ENCODE peak calls at places on chromosomes 6 and 20, in six cellular contexts. O is Peyer's patch, H is esophagus squamous epithelium, C is cardiac muscle cell, E is gastrocnemius medialis, U is right atrium auricular region. A is an unnamed sample. For H3K27me3, the result is how much of the 10 kb centered on the place peaks cover.

GRCh38 chr6:137766596-137767370 is 100.3 kb upstream of the TNFAIP3 start:
- DNase-seq in O (no peak), E (no peak), C (no peak), U (no peak), H (no peak), A (no peak)

GRCh38 chr6:133512410-133513016 is 271.4 kb downstream of the EYA4 start:
- DNase-seq in O (no peak), H (no peak), E (peak), C (peak), U (no peak), A (peak)

GRCh38 chr6:6886160-6886885 is 221.4 kb upstream of the RREB1 start:
- DNase-seq in H (no peak), O (no peak), C (no peak), E (peak), U (no peak), A (no peak)

GRCh38 chr6:170174124-170174770 is 116.6 kb downstream of the DLL1 start:
- DNase-seq in U (no peak), C (no peak), E (peak), H (no peak), O (no peak), A (no peak)

GRCh38 chr6:145483191-145483996 is 251.9 kb downstream of the EPM2A start:
- DNase-seq in U (no peak), C (no peak), E (no peak), H (no peak), O (no peak), A (no peak)

GRCh38 chr20:33719277-33719988 is 677 bp downstream of the PXMP4 start:
- DNase-seq in U (no peak), H (no peak), E (no peak), C (no peak), O (no peak), A (no peak)

GRCh38 chr20:59146801-59147118 is 16.9 kb upstream of the ZNF831 start:
- DNase-seq in H (no peak), E (no peak), C (no peak), U (peak), O (no peak), A (no peak)

GRCh38 chr6:3499603-3500002 is 42.8 kb upstream of the SLC22A23 start:
- DNase-seq in O (no peak), C (no peak), U (no peak), H (no peak), E (no peak), A (no peak)

GRCh38 chr20:35311409-35311808 is 19.2 kb upstream of the FAM83C start:
- DNase-seq in C (no peak), O (no peak), U (no peak), H (no peak), E (no peak), A (no peak)

GRCh38 chr20:35315199-35316020 is 23.2 kb upstream of the FAM83C start:
- DNase-seq in H (no peak), O (no peak), E (no peak), U (no peak), C (no peak), A (no peak)

GRCh38 chr20:35311822-35312221 is 19.6 kb upstream of the FAM83C start:
- DNase-seq in C (no peak), H (no peak), E (no peak), O (no peak), U (no peak), A (no peak)

GRCh38 chr20:35314460-35315198 is 22.4 kb upstream of the FAM83C start:
- DNase-seq in C (no peak), U (no peak), O (no peak), H (no peak), E (no peak), A (no peak)

DNA sequence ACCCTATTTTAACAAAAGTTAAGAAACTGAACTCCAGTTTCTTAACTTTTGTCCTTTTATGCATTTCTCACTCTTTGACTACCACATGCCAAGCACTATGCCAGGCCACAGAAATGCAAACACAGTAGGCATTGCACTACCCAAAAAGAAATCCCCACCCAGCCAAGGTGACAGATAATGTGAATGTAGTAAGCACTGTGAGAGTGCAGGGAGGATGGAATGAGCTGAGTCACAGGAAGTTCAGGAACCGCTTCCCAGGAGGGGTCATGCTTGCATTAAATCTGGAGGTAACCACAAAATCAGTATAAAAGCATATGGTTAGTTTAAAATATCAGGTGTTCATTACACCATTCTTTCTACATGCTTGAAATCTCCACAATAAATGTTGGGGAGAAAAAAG is 20.1 kb upstream of the FAM83C start:
- DNase-seq in U (no peak), O (no peak), H (no peak), E (no peak), C (no peak), A (no peak)
- TF ChIP-seq CTCF in U (no peak), O (no peak), H (no peak), E (no peak), C (no peak), A (no peak)

GRCh38 chr20:25063546-25063945 is 5.6 kb upstream of the ACSS1 start:
- DNase-seq in O (peak), C (no peak), H (no peak), E (peak), U (no peak), A (peak)
- H3K27me3 ChIP-seq in O (under half), C (half or more), H (under half), E (under half), U (under half), A (under half)

GRCh38 chr6:98764378-98764911 is 69.9 kb upstream of the POU3F2 start:
- DNase-seq in H (no peak), E (no peak), O (no peak), U (no peak), C (no peak), A (no peak)

GRCh38 chr6:98775205-98775604 is 59.2 kb upstream of the POU3F2 start:
- DNase-seq in C (peak), H (no peak), O (no peak), U (no peak), E (no peak), A (no peak)

DNA sequence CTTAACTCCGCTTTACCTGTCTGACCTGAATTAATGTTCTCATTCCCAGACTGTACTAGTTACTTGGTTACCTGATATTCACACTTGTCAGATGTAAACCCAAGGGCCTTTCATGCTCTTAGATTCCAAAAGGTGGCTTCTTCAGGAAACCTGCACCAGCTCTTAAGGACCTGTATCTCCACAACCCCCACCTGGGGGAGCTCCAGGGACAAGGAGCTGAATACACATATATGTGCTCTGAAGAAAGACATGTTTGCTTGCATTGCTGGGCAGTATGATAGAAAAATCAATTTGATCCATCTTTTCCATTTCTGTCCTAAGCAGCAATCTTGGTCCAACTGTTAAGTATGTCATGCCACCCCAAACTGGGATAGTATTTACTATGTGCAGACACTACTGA is 64.8 kb upstream of the POU3F2 start:
- DNase-seq in O (no peak), C (peak), E (no peak), H (no peak), U (no peak), A (no peak)
- TF ChIP-seq CTCF in O (no peak), C (no peak), E (no peak), H (no peak), U (no peak), A (no peak)

DNA sequence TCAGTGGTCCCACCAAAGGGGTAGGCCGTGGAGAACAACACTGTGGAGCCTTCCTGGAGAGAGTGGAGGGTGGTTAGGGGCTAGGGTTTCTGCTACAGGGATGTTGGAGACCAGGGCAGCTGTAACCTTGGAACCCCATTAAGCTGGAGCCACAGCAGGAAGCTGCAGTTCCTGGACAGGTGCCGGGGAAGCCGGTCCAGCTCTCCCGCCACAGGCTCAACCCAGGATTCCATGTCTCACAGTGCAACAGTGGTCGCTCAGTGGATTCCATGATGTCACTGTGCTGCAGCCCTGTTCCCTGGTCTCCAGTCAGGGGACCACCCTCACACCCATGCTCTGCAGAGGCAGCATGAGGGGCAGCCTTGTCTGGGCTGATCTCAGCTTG is 264.6 kb upstream of the CDYL start:
- DNase-seq in C (no peak), O (no peak), U (no peak), E (no peak), H (no peak), A (no peak)
- H3K27me3 ChIP-seq in C (under half), O (under half), U (under half), E (under half), H (under half), A (under half)

GRCh38 chr6:43817192-43817591 is 47.2 kb downstream of the VEGFA start:
- DNase-seq in C (peak), E (peak), U (no peak), H (no peak), O (no peak), A (no peak)
- TF ChIP-seq CTCF in C (peak), E (peak), U (no peak), H (no peak), O (no peak), A (no peak)

GRCh38 chr6:168721571-168721970 is 280.6 kb downstream of the SMOC2 start:
- DNase-seq in O (no peak), U (no peak), H (no peak), C (no peak), E (no peak), A (no peak)

GRCh38 chr6:168722397-168722796 is 281.4 kb downstream of the SMOC2 start:
- DNase-seq in E (no peak), C (no peak), H (no peak), O (no peak), U (no peak), A (no peak)

GRCh38 chr6:168724033-168724432 is 283.0 kb downstream of the SMOC2 start:
- DNase-seq in H (no peak), C (no peak), E (no peak), U (no peak), O (no peak), A (no peak)

GRCh38 chr6:168730931-168731716 is 290.1 kb downstream of the SMOC2 start:
- DNase-seq in O (no peak), H (no peak), U (no peak), E (no peak), C (no peak), A (no peak)

GRCh38 chr6:168725821-168726220 is 284.8 kb downstream of the SMOC2 start:
- DNase-seq in O (no peak), E (no peak), U (no peak), C (no peak), H (no peak), A (no peak)
- H3K27me3 ChIP-seq in O (under half), E (under half), U (under half), C (under half), H (under half), A (under half)

GRCh38 chr6:39978240-39978639 is 44.0 kb upstream of the MOCS1 start:
- DNase-seq in E (no peak), C (no peak), H (no peak), U (no peak), O (no peak), A (no peak)

GRCh38 chr6:39979461-39980328 is 45.4 kb upstream of the MOCS1 start:
- DNase-seq in C (no peak), E (no peak), H (no peak), U (no peak), O (no peak), A (peak)

GRCh38 chr6:39982720-39983119 is 48.5 kb upstream of the MOCS1 start:
- DNase-seq in U (no peak), H (no peak), E (no peak), C (no peak), O (no peak), A (no peak)

GRCh38 chr6:39983193-39983592 is 48.9 kb upstream of the MOCS1 start:
- DNase-seq in U (no peak), H (no peak), O (no peak), C (no peak), E (no peak), A (no peak)

GRCh38 chr6:39980839-39981580 is 46.7 kb upstream of the MOCS1 start:
- DNase-seq in C (peak), O (no peak), E (no peak), U (no peak), H (no peak), A (peak)
- TF ChIP-seq CTCF in C (peak), O (peak), E (peak), U (peak), H (peak), A (peak)

GRCh38 chr20:51156041-51156795 is 133.3 kb upstream of the KCNG1 start:
- DNase-seq in U (peak), H (no peak), E (peak), C (peak), O (no peak), A (peak)
- H3K27me3 ChIP-seq in U (under half), H (under half), E (under half), C (under half), O (under half), A (under half)

GRCh38 chr20:856361-856775 is 22.9 kb downstream of the FAM110A start:
- DNase-seq in C (no peak), E (no peak), H (no peak), O (no peak), U (no peak), A (no peak)

GRCh38 chr20:855466-856360 is 22.2 kb downstream of the FAM110A start:
- DNase-seq in C (no peak), U (no peak), O (no peak), H (no peak), E (no peak), A (no peak)

GRCh38 chr20:860891-861290 is 27.4 kb downstream of the FAM110A start:
- DNase-seq in U (no peak), C (no peak), E (no peak), H (no peak), O (no peak), A (no peak)

GRCh38 chr20:858011-858410 is 24.5 kb downstream of the FAM110A start:
- DNase-seq in E (no peak), U (no peak), C (no peak), H (no peak), O (no peak), A (no peak)

DNA sequence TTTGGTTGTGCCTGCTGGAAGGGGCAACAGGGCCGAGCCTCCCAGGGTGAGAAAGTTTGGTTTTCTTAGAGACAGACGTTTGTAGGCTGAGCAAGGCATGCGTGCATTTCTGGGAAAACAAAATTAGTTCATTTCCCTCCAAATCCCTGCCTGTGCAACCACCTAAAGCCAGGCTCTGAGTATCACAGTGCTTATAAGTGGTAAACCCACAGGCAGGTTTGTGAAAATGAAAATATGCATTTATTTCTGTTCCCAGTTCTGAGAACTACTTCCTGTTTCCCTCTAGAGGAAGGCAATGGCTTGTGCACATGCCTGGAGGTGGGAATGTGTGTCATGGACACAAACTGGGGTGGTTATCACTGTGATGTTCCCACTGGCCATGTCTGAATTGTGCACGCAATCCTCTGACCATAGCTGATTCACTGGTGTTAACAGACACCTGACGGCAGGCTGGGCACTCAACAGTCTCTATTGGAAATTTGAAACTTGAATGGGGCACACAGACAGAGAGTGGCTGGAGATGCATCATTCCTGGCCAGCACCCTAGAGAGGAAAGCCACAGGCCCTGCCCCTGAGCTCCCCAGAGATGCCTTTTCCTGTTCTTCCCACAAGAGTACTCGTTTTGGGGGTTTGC is 26.3 kb downstream of the FAM110A start:
- DNase-seq in O (no peak), C (no peak), H (no peak), E (no peak), U (no peak), A (no peak)
- TF ChIP-seq CTCF in O (no peak), C (no peak), H (no peak), E (no peak), U (no peak), A (no peak)

GRCh38 chr6:1604347-1604990 is 5.2 kb upstream of the FOXC1 start:
- DNase-seq in O (peak), H (no peak), E (no peak), U (no peak), C (peak), A (peak)
- H3K27me3 ChIP-seq in O (half or more), H (under half), E (half or more), U (under half), C (half or more), A (under half)

A was measured in uterus.